ENCODE peak calls at places on chromosomes 12 and 14, in seven cellular contexts. One of them, this sample, is unnamed.

GRCh38 chr14:100012478-100012925 is 52.7 kb upstream of the EVL start:
- DNase-seq in tibial nerve: no peak
- DNase-seq in aorta: no peak
- DNase-seq in HAP-1: no peak
- DNase-seq in cardiac muscle cell: no peak
- DNase-seq in fibroblast of lung: peak; percentile 87
- DNase-seq in AG09309: peak; percentile 59
- DNase-seq in this sample: peak; percentile 65

GRCh38 chr12:99235381-99235780 is 412.2 kb upstream of the GARIN6 start:
- DNase-seq in aorta: no peak
- DNase-seq in fibroblast of lung: no peak
- DNase-seq in cardiac muscle cell: no peak
- DNase-seq in HAP-1: no peak
- DNase-seq in tibial nerve: no peak
- DNase-seq in AG09309: no peak
- DNase-seq in this sample: no peak

GRCh38 chr14:95299271-95299670 is 20.4 kb downstream of the CLMN start:
- DNase-seq in cardiac muscle cell: no peak
- DNase-seq in tibial nerve: no peak
- DNase-seq in HAP-1: no peak
- DNase-seq in aorta: no peak
- DNase-seq in AG09309: no peak
- DNase-seq in fibroblast of lung: no peak
- DNase-seq in this sample: no peak

GRCh38 chr12:92593734-92594402 is 108.9 kb upstream of the PLEKHG7 start:
- DNase-seq in fibroblast of lung: peak; percentile 95
- DNase-seq in AG09309: peak; percentile 87
- DNase-seq in aorta: peak; percentile 69
- DNase-seq in tibial nerve: peak; percentile 26
- DNase-seq in cardiac muscle cell: no peak
- DNase-seq in HAP-1: no peak
- DNase-seq in this sample: peak; percentile 92

GRCh38 chr14:101738921-101739320 is 22.6 kb upstream of the PPP2R5C start:
- DNase-seq in fibroblast of lung: no peak
- DNase-seq in aorta: no peak
- DNase-seq in tibial nerve: no peak
- DNase-seq in cardiac muscle cell: no peak
- DNase-seq in AG09309: no peak
- DNase-seq in HAP-1: no peak
- DNase-seq in this sample: no peak

GRCh38 chr12:92605621-92606170 is 97.1 kb upstream of the PLEKHG7 start:
- DNase-seq in aorta: no peak
- DNase-seq in AG09309: no peak
- DNase-seq in cardiac muscle cell: no peak
- DNase-seq in fibroblast of lung: no peak
- DNase-seq in HAP-1: no peak
- DNase-seq in tibial nerve: no peak
- DNase-seq in this sample: no peak

GRCh38 chr12:118780939-118781338 is 200.4 kb upstream of the SRRM4 start:
- DNase-seq in tibial nerve: no peak
- DNase-seq in cardiac muscle cell: no peak
- DNase-seq in aorta: no peak
- DNase-seq in HAP-1: no peak
- DNase-seq in fibroblast of lung: no peak
- DNase-seq in AG09309: no peak
- DNase-seq in this sample: no peak

GRCh38 chr14:54683882-54684794 is 117.2 kb downstream of the SAMD4A start:
- DNase-seq in HAP-1: no peak
- DNase-seq in tibial nerve: peak; percentile 77
- DNase-seq in cardiac muscle cell: no peak
- DNase-seq in fibroblast of lung: peak; percentile 85
- DNase-seq in aorta: peak; percentile 61
- DNase-seq in AG09309: peak; percentile 83
- DNase-seq in this sample: no peak

GRCh38 chr12:78540621-78541336 is 323.8 kb upstream of the SYT1 start:
- DNase-seq in tibial nerve: no peak
- DNase-seq in aorta: no peak
- DNase-seq in cardiac muscle cell: no peak
- DNase-seq in HAP-1: no peak
- DNase-seq in fibroblast of lung: no peak
- DNase-seq in AG09309: no peak
- DNase-seq in this sample: no peak

GRCh38 chr12:46402861-46403731 is 30.5 kb upstream of the SLC38A2 start:
- DNase-seq in aorta: no peak
- DNase-seq in AG09309: no peak
- DNase-seq in HAP-1: no peak
- DNase-seq in cardiac muscle cell: no peak
- DNase-seq in tibial nerve: no peak
- DNase-seq in fibroblast of lung: peak; percentile 68
- DNase-seq in this sample: peak; percentile 31

GRCh38 chr14:96249016-96249415 is 7.0 kb upstream of the BDKRB1 start:
- DNase-seq in aorta: no peak
- DNase-seq in AG09309: peak; percentile 96
- DNase-seq in fibroblast of lung: peak; percentile 80
- DNase-seq in tibial nerve: peak; percentile 58
- DNase-seq in HAP-1: no peak
- DNase-seq in cardiac muscle cell: no peak
- DNase-seq in this sample: peak; percentile 92

GRCh38 chr14:53716521-53716920 is 240.1 kb downstream of the BMP4 start:
- DNase-seq in HAP-1: no peak
- DNase-seq in cardiac muscle cell: no peak
- DNase-seq in AG09309: no peak
- DNase-seq in aorta: no peak
- DNase-seq in tibial nerve: no peak
- DNase-seq in fibroblast of lung: no peak
- DNase-seq in this sample: no peak

GRCh38 chr12:109735825-109736551 is 22.4 kb downstream of the FAM222A start:
- DNase-seq in tibial nerve: no peak
- DNase-seq in cardiac muscle cell: no peak
- DNase-seq in AG09309: no peak
- DNase-seq in HAP-1: peak; percentile 5
- DNase-seq in fibroblast of lung: no peak
- DNase-seq in aorta: peak; percentile 14
- DNase-seq in this sample: no peak
- H3K4me3 ChIP-seq in tibial nerve: no peak overlapping the region
- H3K4me3 ChIP-seq in cardiac muscle cell: no peak overlapping the region
- H3K4me3 ChIP-seq in AG09309: no peak overlapping the region
- H3K4me3 ChIP-seq in HAP-1: no peak overlapping the region
- H3K4me3 ChIP-seq in fibroblast of lung: no peak overlapping the region
- H3K4me3 ChIP-seq in aorta: no peak overlapping the region
- H3K4me3 ChIP-seq in this sample: no peak overlapping the region

GRCh38 chr12:52243774-52244614 is 11.0 kb downstream of the KRT7 start:
- DNase-seq in cardiac muscle cell: no peak
- DNase-seq in AG09309: peak; percentile 75
- DNase-seq in fibroblast of lung: peak; percentile 91
- DNase-seq in HAP-1: no peak
- DNase-seq in aorta: peak; percentile 95
- DNase-seq in tibial nerve: peak; percentile 70
- DNase-seq in this sample: peak; percentile 62

GRCh38 chr12:52241205-52241842 is 8.3 kb downstream of the KRT7 start:
- DNase-seq in aorta: no peak
- DNase-seq in HAP-1: no peak
- DNase-seq in AG09309: no peak
- DNase-seq in cardiac muscle cell: no peak
- DNase-seq in fibroblast of lung: no peak
- DNase-seq in tibial nerve: no peak
- DNase-seq in this sample: no peak

GRCh38 chr12:52244615-52244994 is 11.6 kb downstream of the KRT7 start:
- DNase-seq in HAP-1: no peak
- DNase-seq in AG09309: no peak
- DNase-seq in fibroblast of lung: no peak
- DNase-seq in tibial nerve: no peak
- DNase-seq in cardiac muscle cell: no peak
- DNase-seq in aorta: no peak
- DNase-seq in this sample: no peak

GRCh38 chr12:52242442-52243263 is 9.6 kb downstream of the KRT7 start:
- DNase-seq in tibial nerve: no peak
- DNase-seq in AG09309: no peak
- DNase-seq in HAP-1: no peak
- DNase-seq in fibroblast of lung: no peak
- DNase-seq in cardiac muscle cell: no peak
- DNase-seq in aorta: no peak
- DNase-seq in this sample: no peak

GRCh38 chr12:52243264-52243773 is 10.3 kb downstream of the KRT7 start:
- DNase-seq in fibroblast of lung: peak; percentile 53
- DNase-seq in AG09309: no peak
- DNase-seq in aorta: no peak
- DNase-seq in cardiac muscle cell: no peak
- DNase-seq in HAP-1: no peak
- DNase-seq in tibial nerve: no peak
- DNase-seq in this sample: no peak
- H3K4me3 ChIP-seq in fibroblast of lung: no peak overlapping the region
- H3K4me3 ChIP-seq in AG09309: no peak overlapping the region
- H3K4me3 ChIP-seq in aorta: no peak overlapping the region
- H3K4me3 ChIP-seq in cardiac muscle cell: no peak overlapping the region
- H3K4me3 ChIP-seq in HAP-1: no peak overlapping the region
- H3K4me3 ChIP-seq in tibial nerve: no peak overlapping the region
- H3K4me3 ChIP-seq in this sample: no peak overlapping the region

DNA sequence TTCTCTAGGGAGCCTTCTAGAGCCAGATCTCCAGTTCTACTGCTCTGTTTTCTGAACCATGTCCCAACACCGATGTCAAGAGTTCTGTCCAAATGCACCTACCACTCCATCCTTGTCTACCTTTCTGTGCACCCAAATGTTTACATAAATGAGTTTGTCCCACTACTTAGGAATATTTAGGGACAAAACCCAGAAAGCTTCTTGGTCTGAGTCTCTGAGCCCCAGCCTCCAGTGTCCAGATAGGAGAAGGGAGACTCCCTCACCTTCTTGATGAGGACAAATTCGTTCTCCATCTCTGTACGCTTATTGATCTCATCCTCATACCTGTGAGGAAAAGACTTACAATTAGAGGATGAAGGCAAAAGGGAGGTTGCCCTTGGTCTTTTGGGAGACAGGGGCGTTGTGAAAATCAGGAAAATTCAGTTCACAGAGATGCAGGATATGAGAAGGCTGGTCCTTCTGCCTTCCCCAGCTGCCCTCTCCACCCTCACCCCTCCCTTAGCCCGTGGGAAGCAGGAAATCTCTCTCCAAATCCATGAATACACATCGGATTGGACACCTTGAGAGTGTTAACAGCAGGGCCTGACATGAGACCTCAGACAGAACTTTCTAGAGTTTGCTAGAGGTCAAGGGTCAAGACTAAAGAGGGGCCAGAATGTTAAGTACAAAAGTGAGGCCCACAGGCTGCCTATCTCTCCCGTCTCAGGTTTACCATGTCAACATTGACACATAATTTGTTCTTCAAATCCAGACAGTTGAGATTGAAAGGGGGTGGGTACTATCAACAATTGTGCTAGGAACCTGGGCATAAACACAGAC is 3.8 kb downstream of the KRT8 start:
- DNase-seq in aorta: no peak
- DNase-seq in cardiac muscle cell: no peak
- DNase-seq in AG09309: no peak
- DNase-seq in HAP-1: no peak
- DNase-seq in fibroblast of lung: no peak
- DNase-seq in tibial nerve: no peak
- DNase-seq in this sample: no peak
- H3K4me3 ChIP-seq in aorta: no peak overlapping the region
- H3K4me3 ChIP-seq in cardiac muscle cell: no peak overlapping the region
- H3K4me3 ChIP-seq in AG09309: no peak overlapping the region
- H3K4me3 ChIP-seq in HAP-1: no peak overlapping the region
- H3K4me3 ChIP-seq in fibroblast of lung: no peak overlapping the region
- H3K4me3 ChIP-seq in tibial nerve: no peak overlapping the region
- H3K4me3 ChIP-seq in this sample: no peak overlapping the region

DNA sequence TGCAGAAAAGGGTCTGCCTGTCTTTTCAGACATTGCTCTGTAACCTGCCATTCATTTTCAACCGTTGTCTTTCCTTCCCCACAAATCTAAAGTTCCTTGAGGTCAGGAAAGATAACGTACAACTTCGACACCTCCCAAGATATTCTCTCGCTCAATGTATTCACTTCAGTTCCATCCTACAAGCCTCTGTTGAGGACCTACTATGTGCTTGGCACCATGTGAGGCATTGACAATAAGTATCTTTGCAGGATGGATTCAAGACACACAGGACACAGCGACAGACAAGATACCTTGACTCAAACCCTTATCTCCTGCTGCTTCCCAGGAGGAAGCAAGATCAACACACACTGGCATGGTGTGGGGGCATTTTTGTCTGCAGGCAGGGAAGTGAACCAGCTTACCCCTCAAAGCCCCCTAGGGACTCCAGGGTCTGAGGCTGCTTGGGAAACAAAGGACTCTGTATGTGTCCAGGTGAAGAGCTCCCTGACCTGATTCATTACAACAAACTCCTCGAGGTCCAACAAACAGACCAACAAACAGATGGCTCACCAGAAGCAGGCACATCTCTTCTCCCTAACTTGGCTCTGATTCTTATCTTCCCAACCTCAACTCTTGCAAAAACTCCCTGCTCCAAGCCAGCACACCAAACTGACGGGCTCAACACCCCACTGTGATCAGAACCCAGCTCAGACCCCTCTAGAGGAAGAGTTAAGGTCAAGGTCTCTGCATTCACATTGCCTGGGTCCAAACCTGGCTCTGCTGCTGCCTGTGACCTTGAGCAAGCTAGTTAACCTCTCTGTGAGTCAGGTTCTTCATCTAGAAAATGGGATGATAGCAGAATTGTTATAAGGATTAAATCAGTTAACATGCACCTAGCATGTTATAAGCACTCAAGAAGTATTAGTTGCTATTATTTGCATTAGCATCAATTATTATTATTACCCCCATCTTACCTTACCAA is 6.3 kb downstream of the NUAK1 start:
- DNase-seq in AG09309: no peak
- DNase-seq in cardiac muscle cell: no peak
- DNase-seq in tibial nerve: no peak
- DNase-seq in fibroblast of lung: no peak
- DNase-seq in aorta: no peak
- DNase-seq in HAP-1: no peak
- DNase-seq in this sample: no peak
- H3K4me3 ChIP-seq in AG09309: no peak overlapping the region
- H3K4me3 ChIP-seq in cardiac muscle cell: no peak overlapping the region
- H3K4me3 ChIP-seq in tibial nerve: no peak overlapping the region
- H3K4me3 ChIP-seq in fibroblast of lung: no peak overlapping the region
- H3K4me3 ChIP-seq in aorta: no peak overlapping the region
- H3K4me3 ChIP-seq in HAP-1: no peak overlapping the region
- H3K4me3 ChIP-seq in this sample: no peak overlapping the region

GRCh38 chr14:69014829-69015259 is 35.7 kb upstream of the ACTN1 start:
- DNase-seq in fibroblast of lung: peak; percentile 72
- DNase-seq in cardiac muscle cell: no peak
- DNase-seq in aorta: no peak
- DNase-seq in AG09309: no peak
- DNase-seq in HAP-1: no peak
- DNase-seq in tibial nerve: no peak
- DNase-seq in this sample: no peak
- H3K4me3 ChIP-seq in fibroblast of lung: no peak overlapping the region
- H3K4me3 ChIP-seq in cardiac muscle cell: no peak overlapping the region
- H3K4me3 ChIP-seq in aorta: no peak overlapping the region
- H3K4me3 ChIP-seq in AG09309: no peak overlapping the region
- H3K4me3 ChIP-seq in HAP-1: no peak overlapping the region
- H3K4me3 ChIP-seq in tibial nerve: no peak overlapping the region
- H3K4me3 ChIP-seq in this sample: no peak overlapping the region

This sample was measured in skeletal muscle cell.